ENCODE peak calls at places on chromosomes 6 and 20, in five cellular contexts. F, S, U, C and L are unnamed samples.

GRCh38 chr20:44532248-44532980 is 10.5 kb upstream of the SERINC3 start:
- DNase-seq in F (no peak), S (no peak), U (no peak), C (no peak), L (no peak)

GRCh38 chr6:155693573-155694428 is 238.2 kb upstream of the NOX3 start:
- DNase-seq in F (no peak), S (no peak), U (peak; percentile 65), C (no peak), L (no peak)

GRCh38 chr6:4018194-4019111 is 60.5 kb downstream of the FAM217A start:
- DNase-seq in F (peak; percentile 98), S (peak; percentile 97), U (peak; percentile 85), C (peak; percentile 95), L (peak; percentile 95)

GRCh38 chr6:79672631-79673065 is 41.5 kb downstream of the SH3BGRL2 start:
- DNase-seq in F (no peak), S (no peak), U (no peak), C (peak; percentile 12), L (peak; percentile 45)

GRCh38 chr6:110814488-110815259 is 595 bp downstream of the CDK19 start:
- DNase-seq in F (peak; percentile 77), S (peak; percentile 80), U (peak; percentile 50), C (peak; percentile 4), L (peak; percentile 45)

GRCh38 chr6:166494757-166495486 is 91.6 kb downstream of the RAMACL start:
- DNase-seq in F (peak; percentile 31), S (no peak), U (no peak), C (no peak), L (no peak)

GRCh38 chr20:9488063-9488462 is 26.3 kb upstream of the LAMP5 start:
- DNase-seq in F (no peak), S (no peak), U (no peak), C (no peak), L (no peak)

GRCh38 chr20:59724457-59725366 is 120.4 kb downstream of the PHACTR3 start:
- DNase-seq in F (no peak), S (no peak), U (no peak), C (no peak), L (no peak)